ENCODE peak calls at places on chromosomes 11 and 22, in seven cellular contexts. L is ovary; Q is left lung; M is HCT116; V is fibroblast of lung; C is CD4-positive, CD25-positive, alpha-beta regulatory T cell; W is cardiac muscle cell. K is an unnamed sample.

GRCh38 chr11:93524868-93525267 is 18.3 kb downstream of the SMCO4 start:
- DNase-seq in L (no peak), Q (no peak), M (no peak), V (no peak), C (no peak), W (no peak), K (no peak)

GRCh38 chr11:133951484-133952198 is 5.1 kb downstream of the IGSF9B start:
- DNase-seq in L (no peak), Q (no peak), M (no peak), V (peak), C (no peak), W (no peak), K (no peak)

GRCh38 chr11:23674866-23675265 is 814.6 kb upstream of the CCDC179 start:
- DNase-seq in L (no peak), Q (no peak), M (no peak), V (no peak), C (no peak), W (no peak), K (no peak)

GRCh38 chr22:39731881-39732555 is 161.5 kb downstream of the CACNA1I start:
- DNase-seq in L (no peak), Q (no peak), M (no peak), V (no peak), C (no peak), W (no peak), K (no peak)

GRCh38 chr11:62554377-62554776 is 7.8 kb upstream of the AHNAK start:
- DNase-seq in L (no peak), Q (no peak), M (no peak), V (no peak), C (no peak), W (no peak), K (no peak)

GRCh38 chr11:19660076-19660475 is 52.6 kb upstream of the NAV2 start:
- DNase-seq in L (no peak), Q (no peak), M (peak), V (peak), C (no peak), W (no peak), K (no peak)

GRCh38 chr11:1162153-1162497 is 4.4 kb downstream of the MUC5AC start:
- DNase-seq in L (no peak), Q (no peak), M (no peak), V (no peak), C (no peak), W (no peak), K (no peak)

GRCh38 chr11:94212898-94213297 is 84.3 kb downstream of the PANX1 start:
- DNase-seq in L (no peak), Q (no peak), M (no peak), V (no peak), C (no peak), W (no peak), K (no peak)

GRCh38 chr22:38452373-38453064 is 2.5 kb downstream of the KCNJ4 start:
- DNase-seq in L (no peak), Q (no peak), M (no peak), V (peak), C (no peak), W (peak), K (no peak)

GRCh38 chr11:76696756-76697155 is 26.2 kb upstream of the LRRC32 start:
- DNase-seq in L (no peak), Q (no peak), M (no peak), V (no peak), C (no peak), W (no peak), K (no peak)

GRCh38 chr11:62553839-62554361 is 7.3 kb upstream of the AHNAK start:
- DNase-seq in L (no peak), Q (no peak), M (peak), V (peak), C (no peak), W (no peak), K (no peak)

GRCh38 chr11:110174645-110175310 is 81.6 kb downstream of the ZC3H12C start:
- DNase-seq in L (no peak), Q (no peak), M (no peak), V (peak), C (no peak), W (no peak), K (no peak)

GRCh38 chr11:75577198-75577597 is 15.1 kb downstream of the SERPINH1 start:
- DNase-seq in L (peak), Q (no peak), M (no peak), V (no peak), C (peak), W (peak), K (peak)

GRCh38 chr11:2426826-2427521 is 17.3 kb downstream of the TRPM5 start:
- DNase-seq in L (no peak), Q (no peak), M (no peak), V (no peak), C (no peak), W (no peak), K (no peak)

GRCh38 chr11:120184946-120185677 is 25.7 kb upstream of the OAF start:
- DNase-seq in L (peak), Q (peak), M (no peak), V (peak), C (no peak), W (peak), K (no peak)

GRCh38 chr11:128470081-128470480 is 117.3 kb downstream of the ETS1 start:
- DNase-seq in L (no peak), Q (no peak), M (no peak), V (no peak), C (peak), W (no peak), K (peak)

GRCh38 chr11:71266114-71266833 is 13.9 kb upstream of the SHANK2 start:
- DNase-seq in L (no peak), Q (no peak), M (no peak), V (no peak), C (no peak), W (no peak), K (no peak)

GRCh38 chr11:33997473-33998347 is 53.8 kb upstream of the CAPRIN1 start:
- DNase-seq in L (no peak), Q (no peak), M (no peak), V (no peak), C (no peak), W (peak), K (no peak)

GRCh38 chr11:112837162-112837826 is 123.9 kb upstream of the NCAM1 start:
- DNase-seq in L (no peak), Q (no peak), M (peak), V (no peak), C (no peak), W (peak), K (peak)

GRCh38 chr22:22752556-22753477 is 108.4 kb downstream of the GGTLC2 start:
- DNase-seq in L (no peak), Q (peak), M (no peak), V (no peak), C (peak), W (no peak), K (no peak)

GRCh38 chr22:50326959-50327710 is at the start of gene DENND6B:
- DNase-seq in L (peak), Q (peak), M (no peak), V (peak), C (peak), W (peak), K (peak)

GRCh38 chr11:46553746-46554204 is 40.0 kb downstream of the AMBRA1 start:
- DNase-seq in L (no peak), Q (no peak), M (peak), V (peak), C (no peak), W (no peak), K (no peak)

GRCh38 chr22:41280854-41281253 is 5.1 kb downstream of the RANGAP1 start:
- DNase-seq in L (no peak), Q (no peak), M (no peak), V (no peak), C (no peak), W (no peak), K (no peak)

GRCh38 chr11:1326435-1327063 is 17.1 kb upstream of the TOLLIP start:
- DNase-seq in L (peak), Q (no peak), M (no peak), V (no peak), C (peak), W (no peak), K (no peak)

GRCh38 chr11:17602105-17603001 is 55.3 kb downstream of the OTOG start:
- DNase-seq in L (no peak), Q (peak), M (no peak), V (no peak), C (no peak), W (no peak), K (no peak)

GRCh38 chr11:8312966-8313365 is 49.3 kb upstream of the LMO1 start:
- DNase-seq in L (no peak), Q (peak), M (no peak), V (no peak), C (no peak), W (no peak), K (no peak)

GRCh38 chr22:20591660-20592310 is 84.4 kb downstream of the MED15 start:
- DNase-seq in L (no peak), Q (no peak), M (peak), V (peak), C (no peak), W (peak), K (no peak)

GRCh38 chr11:35873721-35874120 is 70.1 kb upstream of the LDLRAD3 start:
- DNase-seq in L (no peak), Q (no peak), M (no peak), V (no peak), C (no peak), W (no peak), K (no peak)

GRCh38 chr22:19066531-19067271 is 55.5 kb downstream of the DGCR2 start:
- DNase-seq in L (no peak), Q (no peak), M (no peak), V (peak), C (no peak), W (no peak), K (no peak)

GRCh38 chr11:28697920-28698827 is 590.0 kb downstream of the METTL15 start:
- DNase-seq in L (peak), Q (peak), M (peak), V (peak), C (no peak), W (peak), K (peak)

GRCh38 chr22:25726241-25726640 is 15.7 kb upstream of the MYO18B start:
- DNase-seq in L (no peak), Q (no peak), M (no peak), V (peak), C (no peak), W (no peak), K (no peak)

GRCh38 chr11:13939952-13940610 is 22.4 kb upstream of the SPON1 start:
- DNase-seq in L (no peak), Q (no peak), M (peak), V (no peak), C (no peak), W (no peak), K (no peak)

GRCh38 chr11:106400949-106401545 is 323.6 kb downstream of the AASDHPPT start:
- DNase-seq in L (no peak), Q (no peak), M (no peak), V (peak), C (no peak), W (no peak), K (no peak)

GRCh38 chr11:13140028-13140870 is 131.1 kb downstream of the RASSF10 start:
- DNase-seq in L (no peak), Q (peak), M (no peak), V (peak), C (no peak), W (peak), K (no peak)

GRCh38 chr11:62710001-62710345 is 2.5 kb downstream of the GNG3 start:
- DNase-seq in L (no peak), Q (no peak), M (no peak), V (no peak), C (no peak), W (no peak), K (peak)

GRCh38 chr22:45317551-45318167 is 7.9 kb downstream of the FAM118A start:
- DNase-seq in L (peak), Q (no peak), M (no peak), V (peak), C (no peak), W (no peak), K (no peak)

GRCh38 chr11:2926611-2927492 is 2.4 kb downstream of the PHLDA2 start:
- DNase-seq in L (no peak), Q (peak), M (no peak), V (no peak), C (no peak), W (no peak), K (no peak)

GRCh38 chr22:48555606-48556005 is 1272.1 kb downstream of the BRD1 start:
- DNase-seq in L (no peak), Q (no peak), M (no peak), V (no peak), C (no peak), W (no peak), K (no peak)
- H3K27ac ChIP-seq in L (no peak), Q (no peak), M (no peak), V (no peak), C (no peak), W (no peak), K (no peak)

DNA sequence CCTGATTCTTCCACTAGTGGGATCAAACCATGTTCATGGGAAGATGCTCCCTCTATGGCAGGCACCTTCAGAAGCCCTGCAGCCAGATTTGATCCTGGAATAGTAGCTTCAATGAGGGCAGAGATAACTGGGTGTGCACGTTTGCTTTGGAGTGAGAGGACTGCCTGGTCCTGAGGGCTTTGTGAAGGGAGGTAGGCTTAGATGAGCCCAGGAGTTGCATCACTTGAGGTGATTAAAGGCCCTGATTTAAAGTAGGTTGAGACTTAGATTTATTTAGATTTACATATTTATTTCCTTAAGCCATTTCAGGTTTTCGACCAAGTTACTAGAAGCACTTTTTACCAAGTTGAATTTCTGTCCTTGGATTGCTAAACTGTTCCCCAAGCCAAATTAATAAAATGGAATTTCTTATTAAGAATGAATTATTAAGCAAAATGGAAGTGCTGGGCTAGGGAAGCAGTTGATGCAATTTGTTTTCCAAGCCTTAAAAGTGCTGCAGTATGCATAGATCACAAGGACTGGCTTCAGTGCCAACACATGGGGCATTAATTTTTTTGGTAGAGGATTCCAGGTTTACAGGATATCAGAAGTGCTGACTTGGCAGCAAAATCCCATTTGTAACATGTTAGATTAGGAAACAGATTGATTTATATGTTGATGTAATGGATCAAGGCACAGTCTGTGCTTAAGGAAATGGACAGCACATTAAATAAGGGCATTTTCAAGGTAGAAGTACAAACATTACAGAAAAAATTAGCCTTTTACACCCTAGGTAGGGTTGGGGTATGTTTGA is 33.0 kb downstream of the APLP2 start:
- DNase-seq in L (no peak), Q (no peak), M (no peak), V (no peak), C (no peak), W (no peak), K (no peak)
- H3K27ac ChIP-seq in L (no peak), Q (no peak), M (no peak), V (no peak), C (no peak), W (peak), K (no peak)

DNA sequence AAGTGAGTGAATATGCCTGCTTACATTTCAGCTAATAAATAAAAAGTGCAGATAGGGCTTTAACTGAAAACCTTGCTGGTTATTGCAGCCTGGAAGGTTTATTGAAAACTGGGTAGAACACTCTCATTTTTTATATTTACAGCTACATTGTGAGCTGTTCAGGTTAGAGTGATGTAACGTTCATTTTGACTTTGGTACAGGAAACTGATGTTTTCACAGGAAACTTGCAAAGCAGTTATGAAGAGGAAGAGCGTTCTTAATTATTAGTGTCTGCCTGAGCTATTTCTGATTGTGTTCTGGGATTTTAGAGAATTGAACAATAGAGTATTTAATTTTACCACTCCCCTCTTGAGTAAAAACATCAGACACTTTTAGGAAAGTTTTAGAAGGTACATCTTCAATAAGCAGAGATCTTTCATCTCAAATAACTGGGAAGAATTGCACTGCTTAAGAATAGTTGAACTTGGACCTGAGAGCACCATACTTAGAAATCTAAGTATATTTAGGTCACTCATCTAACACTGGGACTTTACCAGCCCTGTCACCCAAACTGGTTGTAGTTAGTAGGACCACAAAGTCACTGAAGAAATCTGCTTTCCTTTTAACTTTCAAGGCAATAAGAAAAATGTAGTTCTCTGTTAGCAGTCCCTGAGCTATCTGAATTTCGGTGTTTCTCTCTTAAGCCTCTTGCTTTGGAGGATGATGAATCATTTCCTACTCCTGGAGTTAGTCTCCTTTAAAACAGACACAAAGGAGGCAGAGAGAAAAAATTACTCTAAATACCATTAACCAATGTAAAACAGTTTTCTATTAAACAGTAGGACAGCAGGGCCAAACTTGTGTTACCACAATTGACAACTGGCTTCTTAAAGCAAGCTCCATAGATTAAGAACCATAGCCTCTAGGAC is 128.6 kb upstream of the DDI1 start:
- DNase-seq in L (no peak), Q (no peak), M (no peak), V (peak), C (no peak), W (no peak), K (peak)
- H3K27ac ChIP-seq in L (no peak), Q (no peak), M (no peak), V (no peak), C (no peak), W (no peak), K (peak)

DNA sequence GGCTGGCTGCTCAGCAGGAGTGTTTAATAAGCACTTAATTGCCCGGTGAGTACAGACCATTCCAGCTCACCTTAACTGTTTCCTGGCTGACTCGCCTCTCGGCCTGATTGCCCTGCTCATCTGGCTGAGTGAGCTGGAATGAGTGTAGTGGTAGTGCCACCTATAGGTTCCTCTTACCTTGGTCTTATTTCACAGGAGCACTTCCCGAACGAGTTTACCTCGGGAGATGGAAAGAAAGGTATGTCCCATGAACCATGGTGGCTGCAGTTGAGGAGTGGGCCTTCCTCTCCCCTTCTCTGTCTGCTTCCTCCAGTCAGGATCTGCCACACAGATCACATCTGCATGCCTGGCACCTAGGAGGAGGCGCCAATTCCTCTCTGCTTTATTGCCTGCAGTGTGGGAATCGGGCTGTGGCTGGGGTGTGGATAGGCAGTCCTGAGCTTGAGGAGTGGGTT is 26.7 kb downstream of the UPB1 start:
- DNase-seq in L (no peak), Q (peak), M (peak), V (peak), C (peak), W (peak), K (peak)
- H3K27ac ChIP-seq in L (no peak), Q (no peak), M (no peak), V (no peak), C (no peak), W (no peak), K (no peak)

GRCh38 chr22:24160546-24160945 is 20.7 kb upstream of the SUSD2 start:
- DNase-seq in L (no peak), Q (no peak), M (no peak), V (no peak), C (no peak), W (no peak), K (no peak)

GRCh38 chr22:24159650-24160049 is 21.6 kb upstream of the SUSD2 start:
- DNase-seq in L (no peak), Q (no peak), M (no peak), V (no peak), C (no peak), W (no peak), K (no peak)

GRCh38 chr22:24162377-24162927 is 18.8 kb upstream of the SUSD2 start:
- DNase-seq in L (no peak), Q (no peak), M (no peak), V (no peak), C (no peak), W (no peak), K (peak)

GRCh38 chr22:24161485-24161884 is 19.8 kb upstream of the SUSD2 start:
- DNase-seq in L (no peak), Q (no peak), M (no peak), V (no peak), C (no peak), W (no peak), K (no peak)

GRCh38 chr22:24161909-24162308 is 19.4 kb upstream of the SUSD2 start:
- DNase-seq in L (no peak), Q (no peak), M (no peak), V (no peak), C (no peak), W (no peak), K (peak)
- H3K27ac ChIP-seq in L (no peak), Q (no peak), M (no peak), V (no peak), C (no peak), W (no peak), K (peak)

DNA sequence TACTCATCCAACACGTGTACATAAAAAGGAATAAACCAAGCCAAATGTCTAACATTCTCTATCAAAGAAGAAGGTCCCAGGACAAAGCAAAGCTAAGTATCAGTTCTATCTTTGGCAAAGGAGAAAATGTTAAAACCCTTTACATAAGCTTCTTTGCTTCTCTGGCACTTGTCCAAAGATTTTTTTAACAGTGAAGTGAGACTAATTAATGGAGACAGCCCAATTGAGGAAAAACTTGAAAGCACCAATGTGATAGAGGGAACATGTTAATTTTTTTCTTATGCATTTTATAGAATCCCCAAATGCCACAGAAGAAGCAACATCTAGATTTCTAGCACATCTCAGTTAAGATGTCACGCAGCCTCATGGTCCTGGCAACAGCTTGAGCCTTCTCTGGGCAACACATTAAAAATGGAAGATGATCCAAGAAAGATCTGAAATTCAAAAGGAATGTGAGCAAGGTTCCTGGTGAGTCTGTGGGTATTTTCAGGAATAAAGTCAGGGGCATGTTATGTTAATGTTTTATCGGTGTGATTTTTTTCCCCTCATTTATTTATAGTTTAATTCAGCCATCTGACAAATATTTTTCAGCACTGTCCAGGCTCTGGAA is 48.5 kb downstream of the PACSIN2 start:
- DNase-seq in L (no peak), Q (no peak), M (no peak), V (peak), C (no peak), W (no peak), K (no peak)
- H3K27ac ChIP-seq in L (no peak), Q (no peak), M (no peak), V (no peak), C (no peak), W (no peak), K (no peak)

GRCh38 chr11:64996327-64996709 is 453 bp downstream of the BATF2 start:
- DNase-seq in L (no peak), Q (no peak), M (no peak), V (no peak), C (no peak), W (no peak), K (no peak)
- H3K27ac ChIP-seq in L (peak), Q (peak), M (peak), V (peak), C (no peak), W (no peak), K (no peak)